ENCODE peak calls at places on chromosomes 2 and 18, in five cellular contexts. One of them, this sample, is unnamed.

GRCh38 chr2:237617305-237617982 is 9.9 kb upstream of the LRRFIP1 start:
- DNase-seq in stomach: no peak
- DNase-seq in HCT116: no peak
- DNase-seq in breast epithelium: no peak
- DNase-seq in K562: no peak
- DNase-seq in this sample: no peak

GRCh38 chr2:159710601-159711180 is 1.6 kb upstream of the MARCHF7 start:
- DNase-seq in stomach: no peak
- DNase-seq in HCT116: no peak
- DNase-seq in breast epithelium: no peak
- DNase-seq in K562: peak
- DNase-seq in this sample: no peak

GRCh38 chr18:54880706-54881105 is 52.4 kb downstream of the RAB27B start:
- DNase-seq in stomach: no peak
- DNase-seq in HCT116: no peak
- DNase-seq in breast epithelium: no peak
- DNase-seq in K562: no peak
- DNase-seq in this sample: no peak

GRCh38 chr2:27489118-27489497 is 435 bp downstream of the IFT172 start:
- DNase-seq in stomach: no peak
- DNase-seq in HCT116: peak
- DNase-seq in breast epithelium: no peak
- DNase-seq in K562: peak
- DNase-seq in this sample: no peak

GRCh38 chr2:44793322-44793870 is 148.1 kb upstream of the SIX3 start:
- DNase-seq in stomach: no peak
- DNase-seq in HCT116: no peak
- DNase-seq in breast epithelium: no peak
- DNase-seq in K562: no peak
- DNase-seq in this sample: no peak

GRCh38 chr2:222930862-222931261 is 70.0 kb downstream of the ACSL3 start:
- DNase-seq in stomach: no peak
- DNase-seq in HCT116: no peak
- DNase-seq in breast epithelium: no peak
- DNase-seq in K562: no peak
- DNase-seq in this sample: no peak

GRCh38 chr2:75525434-75526308 is 35.1 kb downstream of the EVA1A start:
- DNase-seq in stomach: no peak
- DNase-seq in HCT116: no peak
- DNase-seq in breast epithelium: no peak
- DNase-seq in K562: no peak
- DNase-seq in this sample: no peak

GRCh38 chr18:47893047-47893446 is 37.4 kb downstream of the SMAD2 start:
- DNase-seq in stomach: no peak
- DNase-seq in HCT116: no peak
- DNase-seq in breast epithelium: no peak
- DNase-seq in K562: peak
- DNase-seq in this sample: no peak

GRCh38 chr2:204072443-204073324 is 136.1 kb downstream of the ICOS start:
- DNase-seq in stomach: no peak
- DNase-seq in HCT116: peak
- DNase-seq in breast epithelium: no peak
- DNase-seq in K562: peak
- DNase-seq in this sample: no peak

GRCh38 chr2:57981369-57981768 is 65.2 kb upstream of the VRK2 start:
- DNase-seq in stomach: no peak
- DNase-seq in HCT116: no peak
- DNase-seq in breast epithelium: no peak
- DNase-seq in K562: no peak
- DNase-seq in this sample: no peak

GRCh38 chr18:41967680-41968079 is 12.6 kb downstream of the PIK3C3 start:
- DNase-seq in stomach: no peak
- DNase-seq in HCT116: no peak
- DNase-seq in breast epithelium: no peak
- DNase-seq in K562: no peak
- DNase-seq in this sample: no peak

GRCh38 chr2:159168707-159169106 is 117.8 kb downstream of the WDSUB1 start:
- DNase-seq in stomach: no peak
- DNase-seq in HCT116: no peak
- DNase-seq in breast epithelium: no peak
- DNase-seq in K562: no peak
- DNase-seq in this sample: no peak

GRCh38 chr2:152243723-152244122 is 68.2 kb upstream of the STAM2 start:
- DNase-seq in stomach: no peak
- DNase-seq in HCT116: no peak
- DNase-seq in breast epithelium: no peak
- DNase-seq in K562: no peak
- DNase-seq in this sample: no peak

GRCh38 chr18:73613706-73614340 is 533.8 kb downstream of the FBXO15 start:
- DNase-seq in stomach: no peak
- DNase-seq in HCT116: no peak
- DNase-seq in breast epithelium: no peak
- DNase-seq in K562: no peak
- DNase-seq in this sample: no peak

GRCh38 chr2:221337957-221338685 is 234.0 kb downstream of the EPHA4 start:
- DNase-seq in stomach: no peak
- DNase-seq in HCT116: no peak
- DNase-seq in breast epithelium: no peak
- DNase-seq in K562: no peak
- DNase-seq in this sample: no peak

GRCh38 chr18:55384551-55385275 is 203.3 kb downstream of the TCF4 start:
- DNase-seq in stomach: no peak
- DNase-seq in HCT116: no peak
- DNase-seq in breast epithelium: no peak
- DNase-seq in K562: peak
- DNase-seq in this sample: no peak

GRCh38 chr18:74546751-74547530 is 12.6 kb downstream of the CNDP1 start:
- DNase-seq in stomach: peak
- DNase-seq in HCT116: no peak
- DNase-seq in breast epithelium: no peak
- DNase-seq in K562: no peak
- DNase-seq in this sample: no peak

GRCh38 chr2:159151198-159152118 is 135.0 kb downstream of the WDSUB1 start:
- DNase-seq in stomach: no peak
- DNase-seq in HCT116: no peak
- DNase-seq in breast epithelium: no peak
- DNase-seq in K562: no peak
- DNase-seq in this sample: no peak

GRCh38 chr2:208906330-208906729 is 499.7 kb downstream of the PTH2R start:
- DNase-seq in stomach: no peak
- DNase-seq in HCT116: no peak
- DNase-seq in breast epithelium: no peak
- DNase-seq in K562: no peak
- DNase-seq in this sample: no peak

GRCh38 chr18:62999392-62999791 is 284.1 kb downstream of the PHLPP1 start:
- DNase-seq in stomach: no peak
- DNase-seq in HCT116: no peak
- DNase-seq in breast epithelium: peak
- DNase-seq in K562: no peak
- DNase-seq in this sample: peak

GRCh38 chr2:129402076-129402475 is 577.4 kb upstream of the RAB6C start:
- DNase-seq in stomach: no peak
- DNase-seq in HCT116: no peak
- DNase-seq in breast epithelium: no peak
- DNase-seq in K562: no peak
- DNase-seq in this sample: no peak

GRCh38 chr2:129748250-129748649 is 231.2 kb upstream of the RAB6C start:
- DNase-seq in stomach: no peak
- DNase-seq in HCT116: no peak
- DNase-seq in breast epithelium: no peak
- DNase-seq in K562: no peak
- DNase-seq in this sample: no peak

GRCh38 chr18:57461652-57462269 is 26.6 kb downstream of the ONECUT2 start:
- DNase-seq in stomach: no peak
- DNase-seq in HCT116: no peak
- DNase-seq in breast epithelium: no peak
- DNase-seq in K562: no peak
- DNase-seq in this sample: no peak

GRCh38 chr18:4405965-4406364 is 49.1 kb downstream of the DLGAP1 start:
- DNase-seq in stomach: no peak
- DNase-seq in HCT116: no peak
- DNase-seq in breast epithelium: no peak
- DNase-seq in K562: no peak
- DNase-seq in this sample: no peak

GRCh38 chr2:69177785-69178636 is 165.0 kb downstream of the ANTXR1 start:
- DNase-seq in stomach: peak
- DNase-seq in HCT116: peak
- DNase-seq in breast epithelium: peak
- DNase-seq in K562: peak
- DNase-seq in this sample: peak

GRCh38 chr2:9050122-9050809 is 46.8 kb upstream of the MBOAT2 start:
- DNase-seq in stomach: no peak
- DNase-seq in HCT116: no peak
- DNase-seq in breast epithelium: no peak
- DNase-seq in K562: peak
- DNase-seq in this sample: no peak

GRCh38 chr2:240573071-240573515 is 4.8 kb downstream of the RNPEPL1 start:
- DNase-seq in stomach: no peak
- DNase-seq in HCT116: no peak
- DNase-seq in breast epithelium: no peak
- DNase-seq in K562: no peak
- DNase-seq in this sample: peak

GRCh38 chr2:30780776-30781330 is 26.4 kb downstream of the CAPN13 start:
- DNase-seq in stomach: peak
- DNase-seq in HCT116: no peak
- DNase-seq in breast epithelium: no peak
- DNase-seq in K562: no peak
- DNase-seq in this sample: no peak

GRCh38 chr2:223944166-223944703 is 900 bp downstream of the WDFY1 start:
- DNase-seq in stomach: peak
- DNase-seq in HCT116: no peak
- DNase-seq in breast epithelium: no peak
- DNase-seq in K562: peak
- DNase-seq in this sample: peak

GRCh38 chr2:58055027-58055786 is 8.6 kb downstream of the VRK2 start:
- DNase-seq in stomach: no peak
- DNase-seq in HCT116: no peak
- DNase-seq in breast epithelium: no peak
- DNase-seq in K562: no peak
- DNase-seq in this sample: no peak

GRCh38 chr2:168536925-168537466 is 80.9 kb downstream of the CERS6 start:
- DNase-seq in stomach: no peak
- DNase-seq in HCT116: no peak
- DNase-seq in breast epithelium: no peak
- DNase-seq in K562: no peak
- DNase-seq in this sample: no peak

GRCh38 chr2:9752441-9753275 is 90.6 kb upstream of the TAF1B start:
- DNase-seq in stomach: no peak
- DNase-seq in HCT116: peak
- DNase-seq in breast epithelium: no peak
- DNase-seq in K562: peak
- DNase-seq in this sample: no peak

GRCh38 chr2:161599842-161600241 is 24.4 kb upstream of the SLC4A10 start:
- DNase-seq in stomach: no peak
- DNase-seq in HCT116: no peak
- DNase-seq in breast epithelium: no peak
- DNase-seq in K562: no peak
- DNase-seq in this sample: no peak

GRCh38 chr2:161592713-161593112 is 31.5 kb upstream of the SLC4A10 start:
- DNase-seq in stomach: no peak
- DNase-seq in HCT116: no peak
- DNase-seq in breast epithelium: no peak
- DNase-seq in K562: no peak
- DNase-seq in this sample: no peak

GRCh38 chr2:161596148-161596547 is 28.1 kb upstream of the SLC4A10 start:
- DNase-seq in stomach: no peak
- DNase-seq in HCT116: no peak
- DNase-seq in breast epithelium: no peak
- DNase-seq in K562: no peak
- DNase-seq in this sample: no peak

DNA sequence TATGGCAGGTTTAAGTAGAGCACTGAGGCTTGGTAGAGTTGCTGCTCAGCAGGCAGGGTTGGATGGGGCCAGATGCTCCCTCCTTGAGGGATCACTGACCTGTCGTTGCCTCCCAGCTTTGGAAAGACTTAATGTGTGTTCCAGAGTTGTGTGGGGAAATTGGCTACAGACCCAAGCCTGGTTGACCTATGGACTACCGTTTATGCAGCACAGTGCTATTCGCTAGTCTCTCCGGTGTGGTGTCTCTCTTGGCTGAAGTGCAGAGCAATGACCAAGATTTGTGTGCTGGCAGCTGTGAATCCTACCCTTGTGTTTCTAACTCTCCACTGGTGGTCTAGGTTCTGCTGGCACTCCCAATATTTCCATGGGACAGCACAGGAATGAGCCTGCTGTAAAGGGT is 29.8 kb upstream of the SLC4A10 start:
- DNase-seq in stomach: no peak
- DNase-seq in HCT116: no peak
- DNase-seq in breast epithelium: no peak
- DNase-seq in K562: no peak
- DNase-seq in this sample: no peak
- TF ChIP-seq POLR2AphosphoS5 in stomach: no peak
- TF ChIP-seq POLR2AphosphoS5 in HCT116: no peak
- TF ChIP-seq POLR2AphosphoS5 in breast epithelium: no peak
- TF ChIP-seq POLR2AphosphoS5 in K562: no peak
- TF ChIP-seq POLR2AphosphoS5 in this sample: no peak

GRCh38 chr2:218895326-218895725 is 14.7 kb downstream of the WNT10A start:
- DNase-seq in stomach: no peak
- DNase-seq in HCT116: no peak
- DNase-seq in breast epithelium: no peak
- DNase-seq in K562: no peak
- DNase-seq in this sample: no peak
- TF ChIP-seq POLR2A in stomach: no peak
- TF ChIP-seq POLR2A in HCT116: no peak
- TF ChIP-seq POLR2A in breast epithelium: no peak
- TF ChIP-seq POLR2A in K562: no peak
- TF ChIP-seq POLR2A in this sample: no peak

GRCh38 chr2:191170301-191170636 is 19.5 kb upstream of the STAT4 start:
- DNase-seq in stomach: no peak
- DNase-seq in HCT116: no peak
- DNase-seq in breast epithelium: no peak
- DNase-seq in K562: no peak
- DNase-seq in this sample: no peak
- H3K27ac ChIP-seq in stomach: no peak
- H3K27ac ChIP-seq in HCT116: no peak
- H3K27ac ChIP-seq in breast epithelium: peak
- H3K27ac ChIP-seq in K562: no peak
- H3K27ac ChIP-seq in this sample: no peak

GRCh38 chr2:191010887-191011885 is 2.8 kb downstream of the STAT1 start:
- DNase-seq in stomach: no peak
- DNase-seq in HCT116: no peak
- DNase-seq in breast epithelium: no peak
- DNase-seq in K562: no peak
- DNase-seq in this sample: no peak

GRCh38 chr2:191008286-191008685 is 5.7 kb downstream of the STAT1 start:
- DNase-seq in stomach: no peak
- DNase-seq in HCT116: no peak
- DNase-seq in breast epithelium: no peak
- DNase-seq in K562: no peak
- DNase-seq in this sample: no peak

GRCh38 chr2:191006997-191007604 is 6.9 kb downstream of the STAT1 start:
- DNase-seq in stomach: no peak
- DNase-seq in HCT116: no peak
- DNase-seq in breast epithelium: no peak
- DNase-seq in K562: no peak
- DNase-seq in this sample: no peak

GRCh38 chr2:191012346-191012745 is 1.6 kb downstream of the STAT1 start:
- DNase-seq in stomach: no peak
- DNase-seq in HCT116: no peak
- DNase-seq in breast epithelium: no peak
- DNase-seq in K562: no peak
- DNase-seq in this sample: no peak

GRCh38 chr2:191009541-191010374 is 4.2 kb downstream of the STAT1 start:
- DNase-seq in stomach: no peak
- DNase-seq in HCT116: no peak
- DNase-seq in breast epithelium: no peak
- DNase-seq in K562: no peak
- DNase-seq in this sample: no peak
- TF ChIP-seq POLR2AphosphoS5 in stomach: no peak
- TF ChIP-seq POLR2AphosphoS5 in HCT116: no peak
- TF ChIP-seq POLR2AphosphoS5 in breast epithelium: no peak
- TF ChIP-seq POLR2AphosphoS5 in K562: no peak
- TF ChIP-seq POLR2AphosphoS5 in this sample: no peak